ENCODE peak calls at places on chromosome 12, in six cellular contexts. One of them, this sample, is unnamed.

GRCh38 chr12:114777052-114777451 is 93.1 kb upstream of the TBX3 start:
- DNase-seq in memory B cell: no peak
- DNase-seq in Kasumi-1: no peak
- DNase-seq in activated CD4-positive, alpha-beta T cell treated with anti-CD3 and anti-CD28 coated beads, Interleukin-2, amount 10 ng/mL, durations not matched to agents 7 days and 5 days: no peak
- DNase-seq in fibroblast of the aortic adventitia: peak
- DNase-seq in RCC 7860: peak
- DNase-seq in this sample: peak

GRCh38 chr12:54051081-54051912 is 2.3 kb upstream of the HOXC4 start:
- DNase-seq in memory B cell: no peak
- DNase-seq in activated CD4-positive, alpha-beta T cell treated with anti-CD3 and anti-CD28 coated beads, Interleukin-2, amount 10 ng/mL, durations not matched to agents 7 days and 5 days: no peak
- DNase-seq in RCC 7860: no peak
- DNase-seq in Kasumi-1: no peak
- DNase-seq in fibroblast of the aortic adventitia: no peak
- DNase-seq in this sample: no peak

GRCh38 chr12:2960432-2960956 is 1.3 kb downstream of the TEAD4 start:
- DNase-seq in memory B cell: no peak
- DNase-seq in activated CD4-positive, alpha-beta T cell treated with anti-CD3 and anti-CD28 coated beads, Interleukin-2, amount 10 ng/mL, durations not matched to agents 7 days and 5 days: peak
- DNase-seq in RCC 7860: peak
- DNase-seq in fibroblast of the aortic adventitia: peak
- DNase-seq in Kasumi-1: no peak
- DNase-seq in this sample: peak

GRCh38 chr12:53196486-53196885 is 10.6 kb downstream of the ITGB7 start:
- DNase-seq in fibroblast of the aortic adventitia: no peak
- DNase-seq in Kasumi-1: no peak
- DNase-seq in RCC 7860: no peak
- DNase-seq in memory B cell: no peak
- DNase-seq in activated CD4-positive, alpha-beta T cell treated with anti-CD3 and anti-CD28 coated beads, Interleukin-2, amount 10 ng/mL, durations not matched to agents 7 days and 5 days: no peak
- DNase-seq in this sample: no peak

GRCh38 chr12:68871899-68872298 is 61.1 kb downstream of the CPM start:
- DNase-seq in Kasumi-1: peak
- DNase-seq in fibroblast of the aortic adventitia: peak
- DNase-seq in memory B cell: no peak
- DNase-seq in RCC 7860: no peak
- DNase-seq in activated CD4-positive, alpha-beta T cell treated with anti-CD3 and anti-CD28 coated beads, Interleukin-2, amount 10 ng/mL, durations not matched to agents 7 days and 5 days: no peak
- DNase-seq in this sample: peak

GRCh38 chr12:57198329-57198728 is 18.3 kb upstream of the NXPH4 start:
- DNase-seq in memory B cell: no peak
- DNase-seq in activated CD4-positive, alpha-beta T cell treated with anti-CD3 and anti-CD28 coated beads, Interleukin-2, amount 10 ng/mL, durations not matched to agents 7 days and 5 days: no peak
- DNase-seq in fibroblast of the aortic adventitia: no peak
- DNase-seq in Kasumi-1: no peak
- DNase-seq in RCC 7860: no peak
- DNase-seq in this sample: no peak

GRCh38 chr12:19539836-19540235 is 100.5 kb downstream of the AEBP2 start:
- DNase-seq in Kasumi-1: no peak
- DNase-seq in activated CD4-positive, alpha-beta T cell treated with anti-CD3 and anti-CD28 coated beads, Interleukin-2, amount 10 ng/mL, durations not matched to agents 7 days and 5 days: no peak
- DNase-seq in RCC 7860: no peak
- DNase-seq in fibroblast of the aortic adventitia: no peak
- DNase-seq in memory B cell: no peak
- DNase-seq in this sample: no peak

GRCh38 chr12:69657376-69658137 is 41.5 kb downstream of the BEST3 start:
- DNase-seq in RCC 7860: peak
- DNase-seq in Kasumi-1: no peak
- DNase-seq in fibroblast of the aortic adventitia: peak
- DNase-seq in activated CD4-positive, alpha-beta T cell treated with anti-CD3 and anti-CD28 coated beads, Interleukin-2, amount 10 ng/mL, durations not matched to agents 7 days and 5 days: no peak
- DNase-seq in memory B cell: no peak
- DNase-seq in this sample: no peak

GRCh38 chr12:103028881-103029280 is 71.4 kb downstream of the ASCL1 start:
- DNase-seq in fibroblast of the aortic adventitia: no peak
- DNase-seq in Kasumi-1: no peak
- DNase-seq in RCC 7860: no peak
- DNase-seq in activated CD4-positive, alpha-beta T cell treated with anti-CD3 and anti-CD28 coated beads, Interleukin-2, amount 10 ng/mL, durations not matched to agents 7 days and 5 days: no peak
- DNase-seq in memory B cell: no peak
- DNase-seq in this sample: no peak

GRCh38 chr12:47808574-47809380 is 10.9 kb downstream of the HDAC7 start:
- DNase-seq in activated CD4-positive, alpha-beta T cell treated with anti-CD3 and anti-CD28 coated beads, Interleukin-2, amount 10 ng/mL, durations not matched to agents 7 days and 5 days: peak
- DNase-seq in memory B cell: no peak
- DNase-seq in Kasumi-1: peak
- DNase-seq in RCC 7860: no peak
- DNase-seq in fibroblast of the aortic adventitia: no peak
- DNase-seq in this sample: peak

GRCh38 chr12:51323317-51323960 is 535 bp downstream of the BIN2 start:
- DNase-seq in activated CD4-positive, alpha-beta T cell treated with anti-CD3 and anti-CD28 coated beads, Interleukin-2, amount 10 ng/mL, durations not matched to agents 7 days and 5 days: peak
- DNase-seq in Kasumi-1: no peak
- DNase-seq in RCC 7860: no peak
- DNase-seq in memory B cell: peak
- DNase-seq in fibroblast of the aortic adventitia: no peak
- DNase-seq in this sample: no peak

GRCh38 chr12:108833757-108834472 is 23.5 kb downstream of the SSH1 start:
- DNase-seq in RCC 7860: peak
- DNase-seq in activated CD4-positive, alpha-beta T cell treated with anti-CD3 and anti-CD28 coated beads, Interleukin-2, amount 10 ng/mL, durations not matched to agents 7 days and 5 days: no peak
- DNase-seq in fibroblast of the aortic adventitia: peak
- DNase-seq in Kasumi-1: no peak
- DNase-seq in memory B cell: no peak
- DNase-seq in this sample: peak

GRCh38 chr12:38905480-38906351 is at the start of gene CPNE8:
- DNase-seq in activated CD4-positive, alpha-beta T cell treated with anti-CD3 and anti-CD28 coated beads, Interleukin-2, amount 10 ng/mL, durations not matched to agents 7 days and 5 days: peak
- DNase-seq in Kasumi-1: no peak
- DNase-seq in RCC 7860: peak
- DNase-seq in fibroblast of the aortic adventitia: peak
- DNase-seq in memory B cell: no peak
- DNase-seq in this sample: peak

GRCh38 chr12:105334568-105334967 is 4.1 kb downstream of the C12orf75 start:
- DNase-seq in fibroblast of the aortic adventitia: peak
- DNase-seq in Kasumi-1: no peak
- DNase-seq in memory B cell: no peak
- DNase-seq in activated CD4-positive, alpha-beta T cell treated with anti-CD3 and anti-CD28 coated beads, Interleukin-2, amount 10 ng/mL, durations not matched to agents 7 days and 5 days: no peak
- DNase-seq in RCC 7860: peak
- DNase-seq in this sample: no peak

GRCh38 chr12:132445884-132446471 is 44.0 kb upstream of the FBRSL1 start:
- DNase-seq in fibroblast of the aortic adventitia: peak
- DNase-seq in memory B cell: no peak
- DNase-seq in RCC 7860: no peak
- DNase-seq in Kasumi-1: no peak
- DNase-seq in activated CD4-positive, alpha-beta T cell treated with anti-CD3 and anti-CD28 coated beads, Interleukin-2, amount 10 ng/mL, durations not matched to agents 7 days and 5 days: peak
- DNase-seq in this sample: no peak

GRCh38 chr12:80567391-80567790 is 123.4 kb downstream of the PTPRQ start:
- DNase-seq in activated CD4-positive, alpha-beta T cell treated with anti-CD3 and anti-CD28 coated beads, Interleukin-2, amount 10 ng/mL, durations not matched to agents 7 days and 5 days: no peak
- DNase-seq in fibroblast of the aortic adventitia: peak
- DNase-seq in memory B cell: no peak
- DNase-seq in RCC 7860: no peak
- DNase-seq in Kasumi-1: no peak
- DNase-seq in this sample: peak

GRCh38 chr12:102023343-102023930 is 38.4 kb downstream of the WASHC3 start:
- DNase-seq in fibroblast of the aortic adventitia: peak
- DNase-seq in memory B cell: no peak
- DNase-seq in activated CD4-positive, alpha-beta T cell treated with anti-CD3 and anti-CD28 coated beads, Interleukin-2, amount 10 ng/mL, durations not matched to agents 7 days and 5 days: no peak
- DNase-seq in Kasumi-1: no peak
- DNase-seq in RCC 7860: peak
- DNase-seq in this sample: peak

GRCh38 chr12:55721601-55722213 is 1.5 kb downstream of the RDH5 start:
- DNase-seq in fibroblast of the aortic adventitia: no peak
- DNase-seq in Kasumi-1: no peak
- DNase-seq in activated CD4-positive, alpha-beta T cell treated with anti-CD3 and anti-CD28 coated beads, Interleukin-2, amount 10 ng/mL, durations not matched to agents 7 days and 5 days: no peak
- DNase-seq in RCC 7860: no peak
- DNase-seq in memory B cell: no peak
- DNase-seq in this sample: no peak

GRCh38 chr12:9646794-9647622 is 22.5 kb upstream of the CLEC2D start:
- DNase-seq in fibroblast of the aortic adventitia: peak
- DNase-seq in Kasumi-1: no peak
- DNase-seq in RCC 7860: no peak
- DNase-seq in activated CD4-positive, alpha-beta T cell treated with anti-CD3 and anti-CD28 coated beads, Interleukin-2, amount 10 ng/mL, durations not matched to agents 7 days and 5 days: peak
- DNase-seq in memory B cell: no peak
- DNase-seq in this sample: no peak

GRCh38 chr12:81010641-81011040 is 67.2 kb upstream of the ACSS3 start:
- DNase-seq in memory B cell: no peak
- DNase-seq in fibroblast of the aortic adventitia: peak
- DNase-seq in RCC 7860: no peak
- DNase-seq in activated CD4-positive, alpha-beta T cell treated with anti-CD3 and anti-CD28 coated beads, Interleukin-2, amount 10 ng/mL, durations not matched to agents 7 days and 5 days: no peak
- DNase-seq in Kasumi-1: no peak
- DNase-seq in this sample: no peak

This sample was measured in GM03348.